ENCODE peak calls at places on chromosomes 13 and 19, in six cellular contexts. One of them, this sample, is unnamed. For H3K9me3, the result is how much of the 10 kb centered on the place peaks cover.

GRCh38 chr19:2034729-2035589 is 16.1 kb downstream of the MKNK2 start:
- DNase-seq in suprapubic skin: peak
- DNase-seq in tibial nerve: no peak
- DNase-seq in A549: peak
- DNase-seq in transverse colon: peak
- DNase-seq in K562: peak
- DNase-seq in this sample: peak

GRCh38 chr19:51439021-51439465 is 19.2 kb downstream of the SIGLEC8 start:
- DNase-seq in tibial nerve: peak
- DNase-seq in A549: no peak
- DNase-seq in suprapubic skin: no peak
- DNase-seq in K562: no peak
- DNase-seq in transverse colon: no peak
- DNase-seq in this sample: no peak

GRCh38 chr13:50685491-50685890 is 158.0 kb downstream of the DLEU7 start:
- DNase-seq in A549: no peak
- DNase-seq in suprapubic skin: peak
- DNase-seq in K562: no peak
- DNase-seq in tibial nerve: peak
- DNase-seq in transverse colon: peak
- DNase-seq in this sample: no peak

GRCh38 chr19:12974301-12975220 is 5.2 kb downstream of the DAND5 start:
- DNase-seq in transverse colon: no peak
- DNase-seq in K562: peak
- DNase-seq in tibial nerve: no peak
- DNase-seq in A549: no peak
- DNase-seq in suprapubic skin: peak
- DNase-seq in this sample: no peak

GRCh38 chr19:35425682-35426081 is 22.4 kb upstream of the FFAR2 start:
- DNase-seq in transverse colon: no peak
- DNase-seq in A549: no peak
- DNase-seq in K562: no peak
- DNase-seq in suprapubic skin: no peak
- DNase-seq in tibial nerve: no peak
- DNase-seq in this sample: no peak

GRCh38 chr19:610801-611505 is 21.3 kb downstream of the HCN2 start:
- DNase-seq in suprapubic skin: no peak
- DNase-seq in tibial nerve: peak
- DNase-seq in K562: peak
- DNase-seq in transverse colon: peak
- DNase-seq in A549: peak
- DNase-seq in this sample: peak

GRCh38 chr13:63288576-63288975 is 1872.9 kb upstream of the PCDH20 start:
- DNase-seq in tibial nerve: no peak
- DNase-seq in suprapubic skin: no peak
- DNase-seq in A549: no peak
- DNase-seq in K562: no peak
- DNase-seq in transverse colon: no peak
- DNase-seq in this sample: no peak

GRCh38 chr13:29591310-29591709 is 4.2 kb downstream of the SLC7A1 start:
- DNase-seq in transverse colon: no peak
- DNase-seq in tibial nerve: no peak
- DNase-seq in A549: no peak
- DNase-seq in suprapubic skin: no peak
- DNase-seq in K562: no peak
- DNase-seq in this sample: no peak

GRCh38 chr19:39937094-39937493 is 2.7 kb upstream of the FCGBP start:
- DNase-seq in transverse colon: no peak
- DNase-seq in tibial nerve: no peak
- DNase-seq in A549: no peak
- DNase-seq in K562: no peak
- DNase-seq in suprapubic skin: no peak
- DNase-seq in this sample: no peak

GRCh38 chr19:51158474-51159129 is 16.5 kb downstream of the SIGLEC7 start:
- DNase-seq in A549: peak
- DNase-seq in transverse colon: peak
- DNase-seq in tibial nerve: peak
- DNase-seq in K562: peak
- DNase-seq in suprapubic skin: no peak
- DNase-seq in this sample: peak

GRCh38 chr13:43364210-43365041 is 341.0 kb downstream of the DNAJC15 start:
- DNase-seq in tibial nerve: no peak
- DNase-seq in suprapubic skin: no peak
- DNase-seq in transverse colon: no peak
- DNase-seq in K562: no peak
- DNase-seq in A549: no peak
- DNase-seq in this sample: no peak

GRCh38 chr19:8585894-8586750 is 8.9 kb upstream of the MYO1F start:
- DNase-seq in transverse colon: peak
- DNase-seq in A549: peak
- DNase-seq in tibial nerve: no peak
- DNase-seq in suprapubic skin: peak
- DNase-seq in K562: peak
- DNase-seq in this sample: peak

GRCh38 chr19:31149306-31149975 is 199.8 kb downstream of the TSHZ3 start:
- DNase-seq in K562: no peak
- DNase-seq in tibial nerve: no peak
- DNase-seq in transverse colon: no peak
- DNase-seq in suprapubic skin: no peak
- DNase-seq in A549: no peak
- DNase-seq in this sample: peak

GRCh38 chr13:49308104-49308875 is 60.6 kb downstream of the CDADC1 start:
- DNase-seq in transverse colon: peak
- DNase-seq in K562: no peak
- DNase-seq in A549: no peak
- DNase-seq in tibial nerve: peak
- DNase-seq in suprapubic skin: peak
- DNase-seq in this sample: peak

GRCh38 chr19:11737964-11738745 is 591 bp downstream of the ZNF823 start:
- DNase-seq in K562: peak
- DNase-seq in tibial nerve: no peak
- DNase-seq in suprapubic skin: peak
- DNase-seq in A549: peak
- DNase-seq in transverse colon: peak
- DNase-seq in this sample: peak

GRCh38 chr13:40502236-40502635 is 164.2 kb downstream of the FOXO1 start:
- DNase-seq in tibial nerve: no peak
- DNase-seq in K562: no peak
- DNase-seq in transverse colon: no peak
- DNase-seq in A549: no peak
- DNase-seq in suprapubic skin: no peak
- DNase-seq in this sample: no peak

GRCh38 chr19:38417544-38418506 is 8.2 kb downstream of the RASGRP4 start:
- DNase-seq in tibial nerve: peak
- DNase-seq in A549: peak
- DNase-seq in transverse colon: peak
- DNase-seq in suprapubic skin: peak
- DNase-seq in K562: peak
- DNase-seq in this sample: peak

GRCh38 chr19:28435551-28436261 is 777.2 kb downstream of the UQCRFS1 start:
- DNase-seq in tibial nerve: peak
- DNase-seq in transverse colon: no peak
- DNase-seq in K562: no peak
- DNase-seq in suprapubic skin: no peak
- DNase-seq in A549: no peak
- DNase-seq in this sample: no peak

GRCh38 chr13:23851106-23851505 is 38.1 kb downstream of the MIPEP start:
- DNase-seq in A549: no peak
- DNase-seq in transverse colon: no peak
- DNase-seq in tibial nerve: no peak
- DNase-seq in K562: no peak
- DNase-seq in suprapubic skin: no peak
- DNase-seq in this sample: no peak

GRCh38 chr19:49832556-49832955 is 14.5 kb downstream of the MED25 start:
- DNase-seq in tibial nerve: no peak
- DNase-seq in transverse colon: no peak
- DNase-seq in A549: no peak
- DNase-seq in K562: no peak
- DNase-seq in suprapubic skin: no peak
- DNase-seq in this sample: no peak

GRCh38 chr13:112105244-112105681 is 38.3 kb downstream of the SOX1 start:
- DNase-seq in transverse colon: no peak
- DNase-seq in A549: no peak
- DNase-seq in K562: no peak
- DNase-seq in tibial nerve: no peak
- DNase-seq in suprapubic skin: no peak
- DNase-seq in this sample: no peak

GRCh38 chr13:112107289-112107688 is 40.3 kb downstream of the SOX1 start:
- DNase-seq in A549: no peak
- DNase-seq in tibial nerve: no peak
- DNase-seq in transverse colon: no peak
- DNase-seq in suprapubic skin: no peak
- DNase-seq in K562: no peak
- DNase-seq in this sample: peak

GRCh38 chr13:112105884-112106283 is 38.9 kb downstream of the SOX1 start:
- DNase-seq in transverse colon: no peak
- DNase-seq in A549: no peak
- DNase-seq in tibial nerve: no peak
- DNase-seq in suprapubic skin: no peak
- DNase-seq in K562: no peak
- DNase-seq in this sample: no peak

GRCh38 chr13:112104873-112105234 is 37.9 kb downstream of the SOX1 start:
- DNase-seq in K562: no peak
- DNase-seq in A549: no peak
- DNase-seq in tibial nerve: no peak
- DNase-seq in transverse colon: no peak
- DNase-seq in suprapubic skin: no peak
- DNase-seq in this sample: no peak

GRCh38 chr13:112106467-112107141 is 39.7 kb downstream of the SOX1 start:
- DNase-seq in K562: no peak
- DNase-seq in suprapubic skin: no peak
- DNase-seq in tibial nerve: no peak
- DNase-seq in transverse colon: no peak
- DNase-seq in A549: no peak
- DNase-seq in this sample: peak
- TF ChIP-seq EP300 in K562: no peak
- TF ChIP-seq EP300 in suprapubic skin: no peak
- TF ChIP-seq EP300 in tibial nerve: no peak
- TF ChIP-seq EP300 in transverse colon: no peak
- TF ChIP-seq EP300 in A549: no peak
- TF ChIP-seq EP300 in this sample: no peak

DNA sequence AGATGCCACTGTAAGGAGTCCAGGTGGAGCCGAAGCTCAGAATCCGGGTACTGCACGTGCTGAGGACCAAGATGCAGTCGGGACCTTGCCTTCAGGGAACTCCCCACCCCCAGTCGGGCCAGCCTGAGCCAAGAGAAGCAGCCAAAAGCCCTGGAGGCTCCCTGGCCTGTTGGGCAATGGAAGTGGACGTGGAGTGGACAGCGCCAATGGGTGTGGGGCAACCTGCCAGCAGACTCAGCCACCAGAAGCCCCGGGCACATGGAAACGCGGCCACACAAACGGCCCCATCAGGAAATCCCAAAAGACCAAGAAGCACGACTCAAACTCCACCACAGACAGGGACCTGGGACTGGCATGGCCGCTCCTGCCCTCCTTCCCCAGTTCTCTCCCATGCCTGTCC is 30.0 kb upstream of the KCTD15 start:
- DNase-seq in tibial nerve: no peak
- DNase-seq in transverse colon: no peak
- DNase-seq in A549: no peak
- DNase-seq in K562: no peak
- DNase-seq in suprapubic skin: no peak
- DNase-seq in this sample: peak
- H3K27ac ChIP-seq in tibial nerve: no peak
- H3K27ac ChIP-seq in transverse colon: no peak
- H3K27ac ChIP-seq in A549: no peak
- H3K27ac ChIP-seq in K562: no peak
- H3K27ac ChIP-seq in suprapubic skin: no peak
- H3K27ac ChIP-seq in this sample: no peak

DNA sequence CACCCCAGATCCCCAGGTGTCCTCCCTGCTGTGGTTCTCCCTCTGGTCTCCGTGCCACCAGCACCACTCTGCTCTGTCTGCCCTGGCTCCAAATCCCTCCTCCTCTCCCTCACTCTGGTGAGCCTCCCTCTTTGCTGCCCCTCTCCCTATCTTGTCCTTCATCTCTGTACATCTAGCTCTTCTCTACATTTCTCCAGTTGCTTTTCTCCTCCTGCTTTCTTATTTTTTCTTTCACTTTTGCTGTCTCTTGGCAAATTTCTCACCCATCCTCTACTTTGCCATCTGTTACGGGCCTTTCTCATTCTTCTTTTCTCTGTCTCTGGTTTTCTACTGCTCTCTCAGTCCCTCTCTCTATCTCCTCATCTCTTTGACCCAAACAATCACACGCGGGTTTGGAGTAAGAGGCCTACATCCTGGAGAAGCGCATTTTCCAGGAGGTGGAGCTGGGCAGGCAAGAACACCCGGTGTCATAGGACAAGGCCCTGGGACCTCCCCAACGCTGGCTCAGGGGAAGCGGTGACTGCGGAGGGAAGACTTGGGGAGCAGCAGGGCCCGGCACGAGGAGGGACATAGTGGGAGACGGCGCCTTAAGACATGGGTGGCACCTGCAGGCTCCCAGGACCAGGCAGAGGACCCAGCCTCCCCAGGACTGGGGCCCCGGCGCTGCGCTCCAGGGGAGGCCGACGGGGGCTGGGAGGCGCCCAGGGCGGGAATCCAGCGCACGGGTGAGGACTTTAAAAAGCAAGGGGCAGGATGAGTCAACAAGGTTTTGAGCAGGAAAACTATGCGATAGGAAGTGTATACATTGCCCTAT is 9.9 kb downstream of the ZNF611 start:
- DNase-seq in tibial nerve: no peak
- DNase-seq in transverse colon: no peak
- DNase-seq in suprapubic skin: no peak
- DNase-seq in K562: peak
- DNase-seq in A549: no peak
- DNase-seq in this sample: peak
- H3K9me3 ChIP-seq in tibial nerve: under half
- H3K9me3 ChIP-seq in transverse colon: under half
- H3K9me3 ChIP-seq in suprapubic skin: under half
- H3K9me3 ChIP-seq in K562: under half
- H3K9me3 ChIP-seq in A549: half or more
- H3K9me3 ChIP-seq in this sample: under half

DNA sequence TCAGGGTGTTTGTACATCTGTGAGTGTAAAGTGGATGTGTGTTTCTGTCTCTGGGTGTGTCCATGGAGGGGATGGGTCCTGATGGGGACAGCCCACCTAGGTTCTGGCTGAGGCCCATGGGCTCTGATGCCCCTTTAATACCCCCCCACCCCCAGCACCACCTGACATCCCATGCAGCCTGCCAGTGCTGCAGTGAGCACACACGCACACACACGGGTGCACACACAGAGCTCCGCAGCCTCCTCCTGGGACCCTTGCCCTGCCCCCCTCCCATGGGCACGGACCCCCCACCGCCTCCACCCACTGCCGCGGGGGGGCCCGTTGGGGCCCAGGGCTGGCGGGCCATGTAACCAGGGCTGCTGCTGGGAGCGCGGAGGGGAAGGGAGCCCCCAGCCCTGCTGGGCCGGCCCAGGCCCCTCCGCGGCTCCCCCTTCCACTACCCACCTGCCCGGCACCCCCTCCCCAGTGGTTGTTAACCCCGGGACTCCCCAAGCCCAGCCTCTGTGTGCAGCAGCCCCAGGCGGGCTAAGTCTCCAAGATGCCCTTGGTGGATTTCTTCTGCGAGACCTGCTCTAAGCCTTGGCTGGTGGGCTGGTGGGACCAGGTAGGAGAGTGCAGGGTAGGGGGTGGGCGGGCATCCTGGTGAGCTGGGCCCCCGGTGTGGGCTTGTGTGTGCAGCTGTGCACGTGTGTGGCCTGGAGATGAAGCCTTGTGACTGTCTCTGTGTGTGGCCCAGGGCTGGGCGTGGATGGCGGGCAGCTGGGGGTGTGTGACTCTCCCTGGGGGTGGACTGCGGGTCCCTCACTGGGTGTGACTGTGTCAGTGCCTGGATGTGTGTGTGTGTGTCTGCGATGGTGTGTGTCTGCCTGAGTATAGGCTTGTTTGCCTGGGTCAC is 32.6 kb downstream of the PDE4A start:
- DNase-seq in A549: no peak
- DNase-seq in K562: no peak
- DNase-seq in tibial nerve: no peak
- DNase-seq in suprapubic skin: no peak
- DNase-seq in transverse colon: peak
- DNase-seq in this sample: no peak
- TF ChIP-seq EP300 in A549: no peak
- TF ChIP-seq EP300 in K562: no peak
- TF ChIP-seq EP300 in tibial nerve: no peak
- TF ChIP-seq EP300 in suprapubic skin: no peak
- TF ChIP-seq EP300 in transverse colon: no peak
- TF ChIP-seq EP300 in this sample: no peak

This sample was measured in upper lobe of left lung.